ENCODE peak calls at places on chromosomes 12 and 14, in four cellular contexts. One of them, this sample, is unnamed.
A peak's percentile ranks its signal among the peaks of the same experiment; 100 is the strongest.

GRCh38 chr14:70020350-70021170 is 141.3 kb downstream of the SMOC1 start:
- DNase-seq in prostate gland: no peak
- DNase-seq in tibial artery: no peak
- DNase-seq in fibroblast of lung: no peak
- DNase-seq in this sample: no peak

GRCh38 chr14:104550849-104551728 is 28.5 kb upstream of the C14orf180 start:
- DNase-seq in prostate gland: no peak
- DNase-seq in tibial artery: no peak
- DNase-seq in fibroblast of lung: no peak
- DNase-seq in this sample: no peak

GRCh38 chr14:52352546-52352945 is 38.4 kb downstream of the PTGER2 start:
- DNase-seq in prostate gland: no peak
- DNase-seq in tibial artery: no peak
- DNase-seq in fibroblast of lung: no peak
- DNase-seq in this sample: no peak

GRCh38 chr14:102993523-102993922 is 63.8 kb downstream of the CDC42BPB start:
- DNase-seq in prostate gland: peak; percentile 55
- DNase-seq in tibial artery: no peak
- DNase-seq in fibroblast of lung: peak; percentile 59
- DNase-seq in this sample: peak; percentile 69

GRCh38 chr12:31524791-31525495 is 66.0 kb downstream of the DENND5B start:
- DNase-seq in prostate gland: no peak
- DNase-seq in tibial artery: no peak
- DNase-seq in fibroblast of lung: peak; percentile 81
- DNase-seq in this sample: peak; percentile 79

GRCh38 chr14:75519826-75520692 is 2.2 kb upstream of the BATF start:
- DNase-seq in prostate gland: no peak
- DNase-seq in tibial artery: no peak
- DNase-seq in fibroblast of lung: no peak
- DNase-seq in this sample: no peak

GRCh38 chr14:77314043-77314442 is 6.6 kb downstream of the POMT2 start:
- DNase-seq in prostate gland: peak; percentile 55
- DNase-seq in tibial artery: no peak
- DNase-seq in fibroblast of lung: peak; percentile 57
- DNase-seq in this sample: peak; percentile 97

GRCh38 chr14:26276757-26277156 is 321.1 kb downstream of the NOVA1 start:
- DNase-seq in prostate gland: no peak
- DNase-seq in tibial artery: no peak
- DNase-seq in fibroblast of lung: no peak
- DNase-seq in this sample: no peak

GRCh38 chr12:67624355-67624754 is 24.2 kb upstream of the DYRK2 start:
- DNase-seq in prostate gland: no peak
- DNase-seq in tibial artery: no peak
- DNase-seq in fibroblast of lung: no peak
- DNase-seq in this sample: no peak

GRCh38 chr14:21308479-21309237 is 28.8 kb downstream of the RPGRIP1 start:
- DNase-seq in prostate gland: peak; percentile 93
- DNase-seq in tibial artery: peak; percentile 31
- DNase-seq in fibroblast of lung: peak; percentile 85
- DNase-seq in this sample: peak; percentile 87

GRCh38 chr12:47944685-47945340 is 18.6 kb upstream of the TMEM106C start:
- DNase-seq in prostate gland: no peak
- DNase-seq in tibial artery: no peak
- DNase-seq in fibroblast of lung: no peak
- DNase-seq in this sample: no peak

GRCh38 chr14:50778757-50779483 is 52.0 kb downstream of the NIN start:
- DNase-seq in prostate gland: no peak
- DNase-seq in tibial artery: no peak
- DNase-seq in fibroblast of lung: peak; percentile 46
- DNase-seq in this sample: no peak

GRCh38 chr12:52636592-52637258 is 15.3 kb downstream of the KRT2 start:
- DNase-seq in prostate gland: no peak
- DNase-seq in tibial artery: no peak
- DNase-seq in fibroblast of lung: no peak
- DNase-seq in this sample: no peak

GRCh38 chr12:91205791-91206190 is 23.2 kb upstream of the DCN start:
- DNase-seq in prostate gland: no peak
- DNase-seq in tibial artery: no peak
- DNase-seq in fibroblast of lung: peak; percentile 42
- DNase-seq in this sample: no peak

GRCh38 chr12:46377678-46378077 is 5.1 kb upstream of the SLC38A2 start:
- DNase-seq in prostate gland: no peak
- DNase-seq in tibial artery: no peak
- DNase-seq in fibroblast of lung: peak; percentile 59
- DNase-seq in this sample: no peak

GRCh38 chr12:45170456-45171042 is 45.3 kb upstream of the ANO6 start:
- DNase-seq in prostate gland: peak; percentile 77
- DNase-seq in tibial artery: peak; percentile 71
- DNase-seq in fibroblast of lung: peak; percentile 64
- DNase-seq in this sample: peak; percentile 55

GRCh38 chr12:44581642-44582242 is 294.4 kb downstream of the NELL2 start:
- DNase-seq in prostate gland: no peak
- DNase-seq in tibial artery: no peak
- DNase-seq in fibroblast of lung: no peak
- DNase-seq in this sample: no peak

GRCh38 chr12:93804392-93805179 is 127.4 kb downstream of the CRADD start:
- DNase-seq in prostate gland: no peak
- DNase-seq in tibial artery: no peak
- DNase-seq in fibroblast of lung: peak; percentile 91
- DNase-seq in this sample: peak; percentile 61

DNA sequence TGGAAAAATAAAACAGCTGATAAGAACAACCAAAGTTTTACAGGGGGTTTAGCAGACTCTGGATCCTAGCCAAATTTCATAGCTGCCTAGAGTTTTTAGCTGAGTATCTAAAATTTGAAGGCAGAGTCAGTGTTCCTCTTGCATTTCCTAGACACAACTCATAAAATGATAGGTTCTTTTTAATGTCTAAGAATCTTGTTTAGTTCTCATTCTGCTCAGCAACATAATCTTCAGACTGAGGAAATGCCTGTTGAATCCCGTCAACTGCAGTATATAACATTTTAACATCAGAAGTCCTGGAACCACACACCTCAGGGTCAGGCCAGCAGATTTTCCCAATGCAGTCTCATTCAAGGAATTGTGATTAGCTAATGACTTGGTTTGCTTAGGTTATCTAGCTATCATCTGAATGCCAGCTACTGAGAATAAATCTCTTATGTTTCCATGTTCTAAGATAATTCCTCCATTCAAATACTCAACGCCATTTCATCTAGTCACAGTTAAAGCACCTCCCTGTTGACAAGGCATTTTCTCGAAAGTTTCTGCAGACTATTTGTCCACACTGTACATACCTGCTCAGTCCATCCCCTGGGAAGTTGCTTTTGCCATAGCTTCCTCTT is 411.6 kb downstream of the BCAT1 start:
- DNase-seq in prostate gland: no peak
- DNase-seq in tibial artery: no peak
- DNase-seq in fibroblast of lung: no peak
- DNase-seq in this sample: no peak
- H3K4me1 ChIP-seq in prostate gland: no peaks in the 10 kb centered on the region
- H3K4me1 ChIP-seq in tibial artery: no peaks in the 10 kb centered on the region
- H3K4me1 ChIP-seq in fibroblast of lung: peaks cover 20% of the 10 kb centered on the region
- H3K4me1 ChIP-seq in this sample: no peaks in the 10 kb centered on the region

GRCh38 chr14:94081386-94081820 is 293 bp downstream of the IFI27L1 start:
- DNase-seq in prostate gland: peak; percentile 10
- DNase-seq in tibial artery: no peak
- DNase-seq in fibroblast of lung: no peak
- DNase-seq in this sample: peak; percentile 65
- H3K27ac ChIP-seq in prostate gland: peak overlapping the region; percentile 88
- H3K27ac ChIP-seq in tibial artery: peak overlapping the region; percentile 98
- H3K27ac ChIP-seq in fibroblast of lung: peak overlapping the region; percentile 98
- H3K27ac ChIP-seq in this sample: peak overlapping the region; percentile 76

DNA sequence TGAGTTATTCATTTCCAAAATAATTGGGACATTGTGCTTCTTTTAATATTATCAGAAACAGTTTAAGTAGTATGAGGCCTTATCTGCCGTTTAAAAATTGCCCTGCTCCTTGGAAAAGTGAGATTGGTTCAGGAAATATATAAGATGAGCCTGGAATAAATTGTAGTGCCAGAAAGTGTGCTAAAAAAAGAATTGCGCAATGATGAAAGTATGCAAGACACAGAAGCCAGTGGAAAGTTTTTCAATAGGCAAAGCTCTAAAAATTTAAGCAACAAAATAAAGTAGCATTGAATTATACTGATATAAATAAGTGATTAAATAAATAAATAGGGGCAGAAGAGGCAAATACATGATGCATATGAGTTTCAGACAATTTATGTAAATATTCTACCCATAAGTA is 834.9 kb downstream of the BCL11B start:
- DNase-seq in prostate gland: no peak
- DNase-seq in tibial artery: no peak
- DNase-seq in fibroblast of lung: no peak
- DNase-seq in this sample: no peak
- H3K4me1 ChIP-seq in prostate gland: no peaks in the 10 kb centered on the region
- H3K4me1 ChIP-seq in tibial artery: no peaks in the 10 kb centered on the region
- H3K4me1 ChIP-seq in fibroblast of lung: no peaks in the 10 kb centered on the region
- H3K4me1 ChIP-seq in this sample: no peaks in the 10 kb centered on the region

DNA sequence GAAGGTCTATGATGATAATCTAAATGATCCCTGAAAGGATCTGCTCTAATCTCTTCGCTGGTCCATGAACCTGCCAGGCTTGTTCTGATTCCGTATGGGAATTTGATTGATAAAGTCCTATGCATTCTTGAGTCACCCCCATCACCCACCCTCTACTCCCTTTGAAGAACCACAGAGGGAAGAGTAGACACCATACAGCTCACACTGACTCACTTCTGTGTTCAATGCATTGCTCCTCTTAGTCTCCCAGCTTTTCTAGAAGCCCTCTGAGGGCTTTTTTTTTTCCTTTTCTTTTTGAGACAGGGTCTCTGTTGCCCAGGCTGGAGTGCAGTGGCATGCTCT is 18.5 kb upstream of the GPRC5A start:
- DNase-seq in prostate gland: no peak
- DNase-seq in tibial artery: no peak
- DNase-seq in fibroblast of lung: peak; percentile 81
- DNase-seq in this sample: peak; percentile 88
- H3K27ac ChIP-seq in prostate gland: no peak overlapping the region
- H3K27ac ChIP-seq in tibial artery: no peak overlapping the region
- H3K27ac ChIP-seq in fibroblast of lung: peak overlapping the region; percentile 94
- H3K27ac ChIP-seq in this sample: peak overlapping the region; percentile 86

DNA sequence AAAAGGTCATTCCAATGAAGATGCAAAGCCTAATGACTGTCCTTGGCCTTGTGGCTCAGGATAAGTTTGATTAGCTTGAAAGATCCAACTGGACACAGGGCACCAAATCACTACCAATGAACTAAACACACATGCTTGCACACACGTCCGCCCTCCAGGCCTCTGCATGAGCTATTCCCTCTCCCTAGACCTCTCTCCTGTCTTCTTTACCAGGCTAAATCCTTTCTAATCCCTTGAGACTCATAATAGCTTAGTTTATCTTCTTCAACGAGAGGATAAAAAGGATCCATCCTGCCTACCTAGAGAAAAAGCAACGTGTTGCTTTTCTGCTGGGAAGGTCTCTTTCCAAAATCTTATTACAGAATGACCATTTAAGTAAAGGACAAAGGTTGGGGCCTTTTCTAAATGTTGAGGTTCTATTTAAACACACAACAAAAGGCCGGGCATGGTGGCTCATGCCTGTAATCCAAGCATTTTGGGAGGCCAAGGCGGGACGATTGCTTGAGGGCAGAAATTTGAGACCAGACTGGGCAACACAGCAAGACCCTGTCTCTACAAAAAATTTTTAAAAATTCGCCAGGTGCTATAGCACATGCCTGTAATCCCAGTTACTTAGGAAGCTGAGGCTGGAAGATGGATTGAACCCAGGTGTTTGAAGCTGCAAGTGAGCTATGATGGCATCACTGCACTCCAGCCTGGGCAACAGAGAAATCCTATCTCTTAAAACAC is 22.4 kb downstream of the PXN start:
- DNase-seq in prostate gland: no peak
- DNase-seq in tibial artery: no peak
- DNase-seq in fibroblast of lung: no peak
- DNase-seq in this sample: no peak
- H3K4me1 ChIP-seq in prostate gland: peaks cover 14% of the 10 kb centered on the region
- H3K4me1 ChIP-seq in tibial artery: no peaks in the 10 kb centered on the region
- H3K4me1 ChIP-seq in fibroblast of lung: peaks cover 29% of the 10 kb centered on the region
- H3K4me1 ChIP-seq in this sample: peaks cover 75% of the 10 kb centered on the region

DNA sequence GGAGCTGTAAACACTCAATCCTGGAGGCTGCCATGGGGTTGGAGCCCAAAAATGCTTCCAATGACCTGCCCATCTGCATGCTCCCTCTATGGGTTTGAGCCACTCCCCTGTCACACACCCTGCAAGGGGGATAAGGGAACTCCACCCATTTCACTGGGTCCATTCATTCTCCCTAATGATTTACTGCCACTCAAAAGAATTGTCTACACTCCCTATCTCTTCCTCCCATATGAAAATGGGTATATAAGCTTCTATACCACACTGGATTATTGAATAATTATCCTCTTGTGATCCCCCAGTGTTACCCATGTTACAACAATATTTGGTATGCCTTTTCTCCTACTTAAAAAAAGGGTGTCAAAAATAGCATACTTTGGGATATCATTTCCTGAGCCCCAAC is 260.8 kb upstream of the CCDC196 start:
- DNase-seq in prostate gland: no peak
- DNase-seq in tibial artery: no peak
- DNase-seq in fibroblast of lung: no peak
- DNase-seq in this sample: no peak
- H3K27ac ChIP-seq in prostate gland: no peak overlapping the region
- H3K27ac ChIP-seq in tibial artery: no peak overlapping the region
- H3K27ac ChIP-seq in fibroblast of lung: no peak overlapping the region
- H3K27ac ChIP-seq in this sample: no peak overlapping the region